ENCODE peak calls at places on chromosome 20, in six cellular contexts. One of them, this sample, is unnamed.

GRCh38 chr20:34316191-34316814 is 13.1 kb upstream of the AHCY start:
- DNase-seq in endothelial cell of umbilical vein: no peak
- DNase-seq in brain microvascular endothelial cell: peak; percentile 35
- DNase-seq in pancreas: no peak
- DNase-seq in mesendoderm: no peak
- DNase-seq in psoas muscle: no peak
- DNase-seq in this sample: no peak

GRCh38 chr20:57180954-57181353 is 85.5 kb downstream of the BMP7 start:
- DNase-seq in psoas muscle: no peak
- DNase-seq in brain microvascular endothelial cell: no peak
- DNase-seq in endothelial cell of umbilical vein: no peak
- DNase-seq in mesendoderm: peak; percentile 86
- DNase-seq in pancreas: peak; percentile 28
- DNase-seq in this sample: no peak

GRCh38 chr20:18412202-18412901 is 54.5 kb downstream of the DZANK1 start:
- DNase-seq in endothelial cell of umbilical vein: no peak
- DNase-seq in brain microvascular endothelial cell: no peak
- DNase-seq in pancreas: no peak
- DNase-seq in mesendoderm: peak; percentile 28
- DNase-seq in psoas muscle: no peak
- DNase-seq in this sample: no peak

GRCh38 chr20:54140486-54140885 is 33.3 kb downstream of the CYP24A1 start:
- DNase-seq in endothelial cell of umbilical vein: no peak
- DNase-seq in pancreas: no peak
- DNase-seq in mesendoderm: no peak
- DNase-seq in brain microvascular endothelial cell: no peak
- DNase-seq in psoas muscle: no peak
- DNase-seq in this sample: no peak

GRCh38 chr20:63854766-63855362 is 6.4 kb upstream of the ABHD16B start:
- DNase-seq in mesendoderm: peak; percentile 44
- DNase-seq in brain microvascular endothelial cell: no peak
- DNase-seq in pancreas: no peak
- DNase-seq in psoas muscle: no peak
- DNase-seq in endothelial cell of umbilical vein: no peak
- DNase-seq in this sample: no peak

GRCh38 chr20:24972341-24972740 is 20.2 kb downstream of the APMAP start:
- DNase-seq in pancreas: no peak
- DNase-seq in brain microvascular endothelial cell: no peak
- DNase-seq in psoas muscle: no peak
- DNase-seq in endothelial cell of umbilical vein: no peak
- DNase-seq in mesendoderm: no peak
- DNase-seq in this sample: peak; percentile 16

GRCh38 chr20:53050338-53050737 is 78.2 kb downstream of the TSHZ2 start:
- DNase-seq in brain microvascular endothelial cell: no peak
- DNase-seq in psoas muscle: no peak
- DNase-seq in mesendoderm: no peak
- DNase-seq in endothelial cell of umbilical vein: no peak
- DNase-seq in pancreas: no peak
- DNase-seq in this sample: no peak

GRCh38 chr20:1315804-1316203 is 13.1 kb downstream of the SDCBP2 start:
- DNase-seq in brain microvascular endothelial cell: no peak
- DNase-seq in psoas muscle: no peak
- DNase-seq in pancreas: no peak
- DNase-seq in mesendoderm: no peak
- DNase-seq in endothelial cell of umbilical vein: no peak
- DNase-seq in this sample: no peak

GRCh38 chr20:47358672-47359532 is 2.4 kb upstream of the ZMYND8 start:
- DNase-seq in psoas muscle: peak; percentile 77
- DNase-seq in mesendoderm: peak; percentile 98
- DNase-seq in pancreas: peak; percentile 84
- DNase-seq in endothelial cell of umbilical vein: peak; percentile 98
- DNase-seq in brain microvascular endothelial cell: peak; percentile 95
- DNase-seq in this sample: peak; percentile 90

GRCh38 chr20:23920408-23920780 is 40.8 kb upstream of the CST5 start:
- DNase-seq in endothelial cell of umbilical vein: no peak
- DNase-seq in pancreas: no peak
- DNase-seq in mesendoderm: no peak
- DNase-seq in brain microvascular endothelial cell: no peak
- DNase-seq in psoas muscle: no peak
- DNase-seq in this sample: no peak

GRCh38 chr20:35478804-35479472 is 23.5 kb downstream of the CEP250 start:
- DNase-seq in mesendoderm: peak; percentile 74
- DNase-seq in psoas muscle: no peak
- DNase-seq in brain microvascular endothelial cell: peak; percentile 4
- DNase-seq in endothelial cell of umbilical vein: no peak
- DNase-seq in pancreas: no peak
- DNase-seq in this sample: no peak

GRCh38 chr20:47663354-47664067 is 121.8 kb downstream of the SULF2 start:
- DNase-seq in brain microvascular endothelial cell: peak; percentile 64
- DNase-seq in mesendoderm: peak; percentile 90
- DNase-seq in psoas muscle: peak; percentile 87
- DNase-seq in pancreas: peak; percentile 80
- DNase-seq in endothelial cell of umbilical vein: peak; percentile 79
- DNase-seq in this sample: peak; percentile 70

GRCh38 chr20:58553841-58554240 is 38.6 kb upstream of the APCDD1L start:
- DNase-seq in mesendoderm: no peak
- DNase-seq in brain microvascular endothelial cell: no peak
- DNase-seq in psoas muscle: peak; percentile 73
- DNase-seq in pancreas: no peak
- DNase-seq in endothelial cell of umbilical vein: no peak
- DNase-seq in this sample: peak; percentile 39

GRCh38 chr20:38844963-38845362 is 39.5 kb downstream of the PPP1R16B start:
- DNase-seq in brain microvascular endothelial cell: no peak
- DNase-seq in pancreas: no peak
- DNase-seq in endothelial cell of umbilical vein: no peak
- DNase-seq in psoas muscle: no peak
- DNase-seq in mesendoderm: no peak
- DNase-seq in this sample: no peak

GRCh38 chr20:49712918-49713778 is 530 bp downstream of the B4GALT5 start:
- DNase-seq in brain microvascular endothelial cell: no peak
- DNase-seq in psoas muscle: peak; percentile 68
- DNase-seq in endothelial cell of umbilical vein: peak; percentile 48
- DNase-seq in pancreas: peak; percentile 51
- DNase-seq in mesendoderm: peak; percentile 60
- DNase-seq in this sample: peak; percentile 65

GRCh38 chr20:61655591-61655990 is 403.5 kb downstream of the CDH4 start:
- DNase-seq in pancreas: no peak
- DNase-seq in brain microvascular endothelial cell: no peak
- DNase-seq in psoas muscle: no peak
- DNase-seq in mesendoderm: no peak
- DNase-seq in endothelial cell of umbilical vein: no peak
- DNase-seq in this sample: no peak

GRCh38 chr20:58875541-58876134 is 23.1 kb downstream of the GNAS start:
- DNase-seq in brain microvascular endothelial cell: peak; percentile 78
- DNase-seq in mesendoderm: no peak
- DNase-seq in psoas muscle: no peak
- DNase-seq in pancreas: no peak
- DNase-seq in endothelial cell of umbilical vein: peak; percentile 55
- DNase-seq in this sample: peak; percentile 40

GRCh38 chr20:57656252-57656820 is 36.1 kb upstream of the ZBP1 start:
- DNase-seq in mesendoderm: no peak
- DNase-seq in endothelial cell of umbilical vein: no peak
- DNase-seq in psoas muscle: peak; percentile 42
- DNase-seq in pancreas: peak; percentile 7
- DNase-seq in brain microvascular endothelial cell: no peak
- DNase-seq in this sample: peak; percentile 32

GRCh38 chr20:31440012-31440659 is at the start of gene DEFB123:
- DNase-seq in pancreas: no peak
- DNase-seq in psoas muscle: no peak
- DNase-seq in brain microvascular endothelial cell: no peak
- DNase-seq in endothelial cell of umbilical vein: no peak
- DNase-seq in mesendoderm: no peak
- DNase-seq in this sample: no peak

GRCh38 chr20:19981091-19981490 is 36.1 kb upstream of the NAA20 start:
- DNase-seq in mesendoderm: peak; percentile 57
- DNase-seq in brain microvascular endothelial cell: no peak
- DNase-seq in psoas muscle: no peak
- DNase-seq in pancreas: no peak
- DNase-seq in endothelial cell of umbilical vein: peak; percentile 28
- DNase-seq in this sample: no peak

GRCh38 chr20:33666293-33667244 is at the start of gene ACTL10:
- DNase-seq in mesendoderm: peak; percentile 95
- DNase-seq in pancreas: peak; percentile 99
- DNase-seq in psoas muscle: peak; percentile 98
- DNase-seq in brain microvascular endothelial cell: peak; percentile 98
- DNase-seq in endothelial cell of umbilical vein: peak; percentile 98
- DNase-seq in this sample: no peak

GRCh38 chr20:49821850-49822249 is 9.2 kb downstream of the SLC9A8 start:
- DNase-seq in brain microvascular endothelial cell: peak; percentile 32
- DNase-seq in pancreas: no peak
- DNase-seq in endothelial cell of umbilical vein: peak; percentile 5
- DNase-seq in psoas muscle: no peak
- DNase-seq in mesendoderm: peak; percentile 42
- DNase-seq in this sample: peak; percentile 13

GRCh38 chr20:37426106-37426505 is 80.2 kb downstream of the SRC start:
- DNase-seq in pancreas: no peak
- DNase-seq in endothelial cell of umbilical vein: no peak
- DNase-seq in brain microvascular endothelial cell: no peak
- DNase-seq in mesendoderm: no peak
- DNase-seq in psoas muscle: no peak
- DNase-seq in this sample: no peak
- H3K27me3 ChIP-seq in pancreas: no peaks in the 10 kb centered on the region
- H3K27me3 ChIP-seq in endothelial cell of umbilical vein: peaks cover 14% of the 10 kb centered on the region
- H3K27me3 ChIP-seq in brain microvascular endothelial cell: peaks cover 52% of the 10 kb centered on the region
- H3K27me3 ChIP-seq in mesendoderm: no peaks in the 10 kb centered on the region
- H3K27me3 ChIP-seq in psoas muscle: peaks cover 63% of the 10 kb centered on the region
- H3K27me3 ChIP-seq in this sample: peaks cover 29% of the 10 kb centered on the region

GRCh38 chr20:3658019-3658707 is 5.0 kb downstream of the GFRA4 start:
- DNase-seq in mesendoderm: no peak
- DNase-seq in pancreas: no peak
- DNase-seq in endothelial cell of umbilical vein: no peak
- DNase-seq in brain microvascular endothelial cell: no peak
- DNase-seq in psoas muscle: no peak
- DNase-seq in this sample: no peak
- H3K27me3 ChIP-seq in mesendoderm: no peaks in the 10 kb centered on the region
- H3K27me3 ChIP-seq in pancreas: no peaks in the 10 kb centered on the region
- H3K27me3 ChIP-seq in endothelial cell of umbilical vein: peaks cover 26% of the 10 kb centered on the region
- H3K27me3 ChIP-seq in brain microvascular endothelial cell: peaks cover 31% of the 10 kb centered on the region
- H3K27me3 ChIP-seq in psoas muscle: peaks cover 30% of the 10 kb centered on the region
- H3K27me3 ChIP-seq in this sample: peaks cover 47% of the 10 kb centered on the region

DNA sequence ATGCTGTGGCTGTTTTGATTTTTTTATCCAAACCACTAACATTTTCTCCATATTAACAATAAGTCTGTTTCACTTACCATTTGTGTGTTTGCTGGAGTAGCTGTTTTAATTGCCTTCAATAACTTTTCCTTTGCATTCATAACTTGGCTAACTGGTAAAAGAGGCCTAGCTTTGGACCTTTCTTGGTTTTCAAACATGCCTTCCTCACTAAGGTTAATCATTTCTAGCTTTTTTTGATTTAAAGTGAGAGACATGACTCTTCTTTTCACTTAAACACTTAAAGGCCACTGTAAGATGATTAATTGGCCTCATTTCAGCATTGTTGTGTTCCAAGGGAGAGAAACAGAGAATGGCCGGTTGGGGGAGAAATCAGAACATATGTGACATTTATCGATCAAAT is 2.9 kb downstream of the WFDC12 start:
- DNase-seq in psoas muscle: no peak
- DNase-seq in endothelial cell of umbilical vein: no peak
- DNase-seq in brain microvascular endothelial cell: no peak
- DNase-seq in pancreas: no peak
- DNase-seq in mesendoderm: no peak
- DNase-seq in this sample: no peak
- H3K27me3 ChIP-seq in psoas muscle: peaks cover 27% of the 10 kb centered on the region
- H3K27me3 ChIP-seq in endothelial cell of umbilical vein: peaks cover 5% of the 10 kb centered on the region
- H3K27me3 ChIP-seq in brain microvascular endothelial cell: no peaks in the 10 kb centered on the region
- H3K27me3 ChIP-seq in pancreas: no peaks in the 10 kb centered on the region
- H3K27me3 ChIP-seq in mesendoderm: no peaks in the 10 kb centered on the region
- H3K27me3 ChIP-seq in this sample: peaks cover 15% of the 10 kb centered on the region

DNA sequence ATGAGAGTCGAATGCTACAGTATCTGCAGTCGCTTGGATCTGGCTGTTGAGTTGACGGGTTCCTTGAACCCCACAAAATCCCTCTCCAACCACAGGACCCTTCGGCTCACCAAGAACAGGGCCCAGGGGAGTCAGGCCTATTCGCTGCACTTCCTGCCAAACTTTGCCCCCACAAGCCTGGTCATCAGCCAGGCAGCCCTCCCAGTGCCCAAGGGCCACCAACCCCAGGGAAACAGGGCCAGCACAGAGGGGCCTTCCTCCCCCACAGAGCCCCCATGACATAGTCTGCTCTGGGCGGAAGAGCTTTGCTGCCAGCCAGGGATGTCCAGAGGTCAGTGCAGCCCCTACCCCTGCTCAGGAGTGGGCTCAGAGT is 34.5 kb upstream of the MRGBP start:
- DNase-seq in psoas muscle: no peak
- DNase-seq in brain microvascular endothelial cell: no peak
- DNase-seq in pancreas: no peak
- DNase-seq in mesendoderm: no peak
- DNase-seq in endothelial cell of umbilical vein: no peak
- DNase-seq in this sample: no peak
- H3K27me3 ChIP-seq in psoas muscle: peaks cover 52% of the 10 kb centered on the region
- H3K27me3 ChIP-seq in brain microvascular endothelial cell: peaks cover 14% of the 10 kb centered on the region
- H3K27me3 ChIP-seq in pancreas: no peaks in the 10 kb centered on the region
- H3K27me3 ChIP-seq in mesendoderm: no peaks in the 10 kb centered on the region
- H3K27me3 ChIP-seq in endothelial cell of umbilical vein: peaks cover 2% of the 10 kb centered on the region
- H3K27me3 ChIP-seq in this sample: peaks cover 42% of the 10 kb centered on the region

GRCh38 chr20:60306516-60306915 is 348.3 kb downstream of the CDH26 start:
- DNase-seq in psoas muscle: no peak
- DNase-seq in mesendoderm: no peak
- DNase-seq in pancreas: no peak
- DNase-seq in brain microvascular endothelial cell: no peak
- DNase-seq in endothelial cell of umbilical vein: no peak
- DNase-seq in this sample: no peak

GRCh38 chr20:60313609-60314008 is 355.4 kb downstream of the CDH26 start:
- DNase-seq in endothelial cell of umbilical vein: no peak
- DNase-seq in psoas muscle: no peak
- DNase-seq in pancreas: no peak
- DNase-seq in mesendoderm: no peak
- DNase-seq in brain microvascular endothelial cell: no peak
- DNase-seq in this sample: no peak

GRCh38 chr20:60314727-60315126 is 356.5 kb downstream of the CDH26 start:
- DNase-seq in endothelial cell of umbilical vein: no peak
- DNase-seq in brain microvascular endothelial cell: no peak
- DNase-seq in pancreas: no peak
- DNase-seq in mesendoderm: no peak
- DNase-seq in psoas muscle: no peak
- DNase-seq in this sample: no peak

GRCh38 chr20:60306105-60306504 is 347.9 kb downstream of the CDH26 start:
- DNase-seq in pancreas: no peak
- DNase-seq in brain microvascular endothelial cell: no peak
- DNase-seq in mesendoderm: no peak
- DNase-seq in psoas muscle: no peak
- DNase-seq in endothelial cell of umbilical vein: no peak
- DNase-seq in this sample: no peak

DNA sequence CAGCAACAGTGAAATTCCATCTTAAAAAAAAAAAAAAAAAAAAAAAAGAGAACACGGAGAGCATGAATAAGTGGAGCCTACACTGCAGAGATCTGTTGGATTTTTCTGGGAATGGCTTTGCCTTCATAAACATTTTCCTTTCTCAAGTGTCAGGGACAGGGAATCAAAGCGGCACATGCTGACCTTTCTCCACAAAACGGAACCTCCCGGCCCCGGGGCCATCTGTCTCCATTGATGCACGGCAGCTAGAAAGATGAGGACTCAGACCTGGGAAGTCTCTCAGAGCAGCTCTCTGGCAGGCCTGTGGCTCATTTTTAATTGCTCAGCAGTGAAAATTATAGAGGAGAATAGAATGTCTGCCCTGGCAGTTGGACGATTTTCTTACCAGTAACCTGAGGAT is 352.3 kb downstream of the CDH26 start:
- DNase-seq in psoas muscle: no peak
- DNase-seq in pancreas: no peak
- DNase-seq in mesendoderm: no peak
- DNase-seq in endothelial cell of umbilical vein: no peak
- DNase-seq in brain microvascular endothelial cell: no peak
- DNase-seq in this sample: no peak
- H3K27me3 ChIP-seq in psoas muscle: no peaks in the 10 kb centered on the region
- H3K27me3 ChIP-seq in pancreas: no peaks in the 10 kb centered on the region
- H3K27me3 ChIP-seq in mesendoderm: no peaks in the 10 kb centered on the region
- H3K27me3 ChIP-seq in endothelial cell of umbilical vein: no peaks in the 10 kb centered on the region
- H3K27me3 ChIP-seq in brain microvascular endothelial cell: no peaks in the 10 kb centered on the region
- H3K27me3 ChIP-seq in this sample: no peaks in the 10 kb centered on the region